ENCODE peak calls at places on chromosome 5, in four cellular contexts. X is HCT116, Q is HepG2, A is K562. P is an unnamed sample.

GRCh38 chr5:61306531-61307195 is 25.4 kb upstream of the ZSWIM6 start:
- DNase-seq in X (no peak), Q (no peak), A (no peak), P (no peak)

GRCh38 chr5:16931334-16932110 is 4.6 kb downstream of the MYO10 start:
- DNase-seq in X (no peak), Q (no peak), A (no peak), P (no peak)

GRCh38 chr5:134451618-134452505 is 40.2 kb upstream of the CDKN2AIPNL start:
- DNase-seq in X (no peak), Q (no peak), A (peak), P (no peak)

GRCh38 chr5:132063090-132063911 is 2.8 kb downstream of the IL3 start:
- DNase-seq in X (peak), Q (peak), A (peak), P (peak)

GRCh38 chr5:122844916-122845252 is 529 bp upstream of the SNX24 start:
- DNase-seq in X (no peak), Q (no peak), A (no peak), P (no peak)

GRCh38 chr5:118628672-118629354 is 359.5 kb downstream of the DTWD2 start:
- DNase-seq in X (no peak), Q (no peak), A (no peak), P (no peak)

GRCh38 chr5:159825551-159826051 is 90.7 kb upstream of the ADRA1B start:
- DNase-seq in X (no peak), Q (no peak), A (no peak), P (no peak)

GRCh38 chr5:15717002-15717401 is 217.0 kb downstream of the FBXL7 start:
- DNase-seq in X (no peak), Q (no peak), A (no peak), P (no peak)

GRCh38 chr5:133781446-133781845 is 169.1 kb upstream of the FSTL4 start:
- DNase-seq in X (no peak), Q (no peak), A (no peak), P (no peak)

GRCh38 chr5:27571681-27572080 is 533.3 kb upstream of the CDH9 start:
- DNase-seq in X (no peak), Q (no peak), A (no peak), P (no peak)

GRCh38 chr5:141343242-141343952 is at the start of gene PCDHGA3:
- DNase-seq in X (no peak), Q (no peak), A (peak), P (no peak)

GRCh38 chr5:1508679-1509290 is 15.0 kb downstream of the LPCAT1 start:
- DNase-seq in X (no peak), Q (no peak), A (no peak), P (no peak)

GRCh38 chr5:67211926-67212325 is 15.3 kb upstream of the CD180 start:
- DNase-seq in X (no peak), Q (no peak), A (no peak), P (no peak)

GRCh38 chr5:112310746-112311145 is 108.3 kb downstream of the EPB41L4A start:
- DNase-seq in X (no peak), Q (no peak), A (no peak), P (no peak)

DNA sequence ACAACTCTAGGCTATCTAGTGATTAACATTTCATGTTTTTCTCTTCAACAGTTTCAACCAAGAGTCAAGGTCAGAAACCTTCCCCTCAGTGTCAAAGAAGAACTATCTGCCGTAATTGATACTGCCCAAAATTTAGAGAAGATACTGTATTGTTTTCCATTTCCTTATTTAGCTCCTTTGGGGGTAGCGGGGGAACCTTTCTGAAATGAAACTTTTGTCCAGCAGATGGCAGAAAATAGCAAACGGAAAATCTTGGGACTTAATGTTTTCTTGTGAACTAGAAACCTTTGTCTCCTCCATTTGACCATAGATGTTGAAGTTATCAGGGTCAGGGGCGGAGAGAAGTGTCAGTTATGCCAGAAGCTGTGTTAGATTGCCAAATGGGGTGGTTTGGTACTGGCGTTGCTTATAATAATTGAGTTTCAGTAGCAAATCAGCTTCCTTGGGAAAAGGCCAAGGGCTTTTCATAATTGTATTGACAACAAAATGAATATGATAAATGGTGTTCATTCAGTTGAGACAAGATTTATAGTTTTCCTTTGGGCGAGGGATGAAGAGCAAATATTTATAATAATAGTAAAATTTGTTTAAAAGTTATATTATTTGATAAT is 101.7 kb upstream of the TLX3 start:
- DNase-seq in X (peak), Q (peak), A (peak), P (peak)
- TF ChIP-seq ELF1 in X (no peak), Q (no peak), A (no peak), P (no peak)

GRCh38 chr5:145562931-145563330 is 272.2 kb downstream of the PRELID2 start:
- DNase-seq in X (no peak), Q (no peak), A (no peak), P (no peak)
- TF ChIP-seq ELF1 in X (no peak), Q (no peak), A (no peak), P (no peak)

GRCh38 chr5:125668904-125669303 is 754.3 kb upstream of the GRAMD2B start:
- DNase-seq in X (no peak), Q (no peak), A (no peak), P (no peak)
- TF ChIP-seq ELF1 in X (no peak), Q (no peak), A (no peak), P (no peak)

GRCh38 chr5:147578228-147579024 is 68.6 kb upstream of the DPYSL3 start:
- DNase-seq in X (peak), Q (peak), A (no peak), P (peak)
- TF ChIP-seq ELF1 in X (no peak), Q (no peak), A (no peak), P (no peak)

GRCh38 chr5:128158342-128158741 is 74.8 kb downstream of the SLC12A2 start:
- DNase-seq in X (no peak), Q (no peak), A (no peak), P (no peak)

GRCh38 chr5:128169369-128170017 is 85.9 kb downstream of the SLC12A2 start:
- DNase-seq in X (no peak), Q (no peak), A (no peak), P (no peak)

DNA sequence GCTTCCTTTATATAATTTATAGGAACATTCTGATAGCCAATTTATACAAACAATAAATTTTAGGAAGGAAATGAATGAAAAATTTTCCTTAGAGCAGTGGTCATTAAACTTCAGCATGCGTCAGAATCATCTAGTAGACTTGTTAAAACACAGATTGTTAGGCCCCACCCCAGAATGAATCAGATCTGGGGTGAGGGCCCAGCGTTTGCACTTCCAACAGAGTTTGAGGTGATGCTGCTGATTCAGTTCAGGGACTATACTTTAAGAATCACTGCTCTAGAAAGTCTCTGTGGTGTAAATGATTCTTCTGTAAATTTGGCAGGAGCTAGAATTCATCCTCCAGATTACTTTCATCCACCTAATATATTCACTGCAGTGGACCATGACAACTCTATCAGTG is 80.4 kb downstream of the SLC12A2 start:
- DNase-seq in X (no peak), Q (no peak), A (no peak), P (no peak)
- TF ChIP-seq ELF1 in X (no peak), Q (no peak), A (no peak), P (no peak)

DNA sequence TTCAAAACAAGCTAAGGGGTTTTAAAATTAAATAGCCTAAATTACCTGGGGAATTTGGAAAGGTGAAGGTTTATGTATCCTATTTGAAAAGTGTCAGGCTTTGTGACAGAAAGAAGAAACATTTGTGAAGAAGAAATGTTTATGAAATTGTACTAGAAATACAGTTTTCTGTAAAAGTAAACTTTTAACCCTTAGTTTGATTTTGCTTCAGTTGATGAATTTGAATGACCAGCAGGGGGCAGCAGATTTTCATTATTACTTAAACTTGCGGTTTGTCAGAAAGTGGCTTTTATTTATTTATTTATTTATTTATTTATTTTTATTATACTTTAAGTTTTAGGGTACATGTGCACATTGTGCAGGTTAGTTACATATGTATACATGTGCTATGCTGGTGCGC is 58.1 kb downstream of the NNT start:
- DNase-seq in X (peak), Q (peak), A (no peak), P (peak)
- TF ChIP-seq ELF1 in X (no peak), Q (no peak), A (no peak), P (no peak)

GRCh38 chr5:39854771-39855170 is 430.0 kb upstream of the DAB2 start:
- DNase-seq in X (no peak), Q (no peak), A (no peak), P (no peak)
- TF ChIP-seq ELF1 in X (no peak), Q (no peak), A (no peak), P (no peak)

P was measured in SK-N-SH.